ENCODE peak calls at places on chromosomes 2 and 18, in five cellular contexts. J, R, C, V and U are unnamed samples. For H3K27me3, the result is how much of the 10 kb centered on the place peaks cover.

GRCh38 chr2:25685741-25686140 is 12.4 kb upstream of the DTNB start:
- DNase-seq in V (no peak), R (no peak), J (no peak), C (no peak), U (no peak)

GRCh38 chr18:13323186-13323585 is 104.6 kb downstream of the LDLRAD4 start:
- DNase-seq in R (no peak), V (no peak), C (no peak), J (no peak), U (no peak)

GRCh38 chr2:233301811-233302210 is 5.8 kb upstream of the SAG start:
- DNase-seq in V (no peak), C (no peak), J (no peak), R (peak), U (no peak)

GRCh38 chr2:64345998-64346397 is 108.0 kb upstream of the LGALSL start:
- DNase-seq in J (no peak), V (no peak), C (no peak), R (no peak), U (no peak)

GRCh38 chr2:112187805-112188596 is 49.8 kb downstream of the FBLN7 start:
- DNase-seq in V (peak), C (no peak), R (no peak), J (no peak), U (no peak)

GRCh38 chr2:214543386-214543955 is 132.6 kb downstream of the VWC2L start:
- DNase-seq in R (no peak), V (no peak), C (no peak), J (no peak), U (no peak)

GRCh38 chr2:28956890-28957289 is 24.2 kb upstream of the TOGARAM2 start:
- DNase-seq in J (no peak), R (no peak), V (no peak), C (no peak), U (no peak)

GRCh38 chr2:95390272-95390880 is 12.1 kb upstream of the FAHD2A start:
- DNase-seq in V (no peak), J (no peak), C (no peak), R (no peak), U (no peak)

GRCh38 chr2:6824962-6825361 is 40.7 kb downstream of the CMPK2 start:
- DNase-seq in J (no peak), V (no peak), R (no peak), C (no peak), U (no peak)

GRCh38 chr18:77077836-77078456 is 54.6 kb downstream of the MBP start:
- DNase-seq in R (no peak), C (no peak), J (no peak), V (no peak), U (no peak)

GRCh38 chr2:179106342-179107178 is 56.6 kb upstream of the CCDC141 start:
- DNase-seq in C (peak), R (no peak), V (no peak), J (no peak), U (peak)

GRCh38 chr18:45993441-45993840 is 26.3 kb upstream of the EPG5 start:
- DNase-seq in V (no peak), J (no peak), C (peak), R (no peak), U (no peak)

GRCh38 chr2:107072150-107072940 is 186.4 kb upstream of the ST6GAL2 start:
- DNase-seq in V (no peak), J (no peak), R (no peak), C (no peak), U (no peak)

GRCh38 chr2:6793913-6794312 is 71.8 kb downstream of the CMPK2 start:
- DNase-seq in J (no peak), R (no peak), C (no peak), V (no peak), U (no peak)

GRCh38 chr2:57696016-57696415 is 350.6 kb upstream of the VRK2 start:
- DNase-seq in C (no peak), V (no peak), J (no peak), R (no peak), U (no peak)

GRCh38 chr2:239394978-239395377 is 5.8 kb downstream of the HDAC4 start:
- DNase-seq in C (no peak), J (no peak), R (no peak), V (no peak), U (no peak)

DNA sequence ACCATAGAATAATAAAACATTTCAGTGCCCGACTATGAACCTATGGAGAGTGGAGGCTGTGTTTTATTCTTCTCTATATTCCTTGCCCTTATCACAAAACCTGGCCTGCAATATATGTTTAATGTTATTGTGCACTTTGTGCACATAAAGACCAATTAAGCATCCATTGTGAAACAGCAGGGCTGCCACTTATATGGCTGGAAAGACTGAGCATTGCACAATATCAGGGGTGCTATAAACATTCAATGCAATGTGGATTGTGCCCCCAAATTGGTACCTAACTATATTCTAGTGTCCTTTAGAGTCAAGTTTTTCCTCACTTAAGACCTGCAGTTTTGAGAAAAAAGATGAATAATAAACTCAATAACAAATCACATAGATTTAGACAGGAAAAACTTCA is 83.1 kb downstream of the RDH14 start:
- DNase-seq in V (no peak), R (no peak), C (no peak), J (no peak), U (no peak)
- H3K27me3 ChIP-seq in V (under half), R (under half), C (under half), J (under half), U (under half)

DNA sequence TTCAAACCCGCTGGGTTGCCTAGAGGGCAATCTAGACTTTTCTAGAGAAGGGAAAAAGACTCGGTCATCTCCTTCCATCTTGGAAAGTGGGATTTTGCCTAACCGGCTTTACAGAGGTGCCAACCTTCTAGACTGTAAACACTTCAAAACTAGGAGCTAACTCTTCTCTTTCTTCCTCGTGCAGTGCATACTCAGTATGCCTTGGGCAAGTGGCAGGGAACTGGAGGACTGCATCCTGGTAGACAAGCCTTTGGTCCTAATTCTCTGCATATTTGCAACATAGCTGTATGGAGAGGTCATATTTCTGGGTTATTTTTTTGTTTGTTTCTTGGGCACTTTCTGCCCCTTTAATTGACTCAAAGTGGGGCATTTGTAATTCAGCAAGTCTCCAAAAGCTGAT is 6.0 kb upstream of the GATA6 start:
- DNase-seq in J (no peak), R (no peak), C (no peak), V (no peak), U (no peak)
- H3K27me3 ChIP-seq in J (half or more), R (half or more), C (half or more), V (half or more), U (under half)

DNA sequence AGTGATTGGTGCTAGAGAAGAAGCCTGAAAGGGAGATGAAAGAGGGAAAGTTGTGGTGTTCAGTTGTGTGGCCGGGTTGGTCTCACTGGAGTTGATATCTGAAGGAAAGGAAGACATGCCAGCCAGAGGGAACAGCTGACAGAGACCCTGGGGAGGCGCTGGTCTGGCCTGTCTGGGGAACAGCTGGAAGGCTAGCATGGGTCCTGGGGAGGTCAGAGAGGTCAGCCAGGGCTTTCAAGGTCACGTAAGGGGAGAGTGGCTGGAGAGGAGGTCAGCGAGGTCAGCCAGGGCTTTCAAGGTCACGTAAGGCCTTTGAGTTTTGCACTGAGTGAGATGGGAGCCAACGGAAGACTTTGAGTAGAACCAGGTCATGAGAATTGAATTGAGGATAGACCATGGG is 11.0 kb downstream of the DYSF start:
- DNase-seq in R (no peak), C (no peak), J (no peak), V (no peak), U (no peak)
- H3K27me3 ChIP-seq in R (half or more), C (under half), J (half or more), V (under half), U (under half)

GRCh38 chr18:25074925-25075693 is 276.9 kb downstream of the ZNF521 start:
- DNase-seq in C (no peak), J (no peak), R (peak), V (no peak), U (no peak)
- H3K27me3 ChIP-seq in C (under half), J (under half), R (under half), V (under half), U (under half)